ENCODE peak calls at places on chromosomes 6 and 20, in five cellular contexts. F, Z, K, D and U are unnamed samples.
A peak's percentile ranks its signal among the peaks of the same experiment; 100 is the strongest.

GRCh38 chr20:33540427-33540826 is 50.5 kb downstream of the CBFA2T2 start:
- DNase-seq in F (no peak), Z (no peak), K (no peak), D (no peak), U (no peak)

GRCh38 chr6:47126647-47127339 is 84.7 kb upstream of the ADGRF1 start:
- DNase-seq in F (no peak), Z (peak; percentile 63), K (no peak), D (peak; percentile 54), U (no peak)

GRCh38 chr6:20202070-20202658 is 10.1 kb downstream of the MBOAT1 start:
- DNase-seq in F (no peak), Z (no peak), K (no peak), D (peak; percentile 56), U (no peak)

GRCh38 chr6:6681443-6681842 is 92.9 kb downstream of the LY86 start:
- DNase-seq in F (no peak), Z (no peak), K (no peak), D (no peak), U (no peak)

GRCh38 chr20:22794200-22794599 is 209.8 kb upstream of the FOXA2 start:
- DNase-seq in F (no peak), Z (no peak), K (no peak), D (peak; percentile 55), U (no peak)

GRCh38 chr6:154508573-154509375 is 1.7 kb downstream of the CNKSR3 start:
- DNase-seq in F (no peak), Z (peak; percentile 18), K (no peak), D (no peak), U (no peak)

GRCh38 chr6:133956413-133957049 is 3.5 kb downstream of the TBPL1 start:
- DNase-seq in F (no peak), Z (no peak), K (no peak), D (no peak), U (no peak)

GRCh38 chr6:159968295-159969203 is at the start of gene IGF2R:
- DNase-seq in F (peak; percentile 66), Z (peak; percentile 95), K (peak; percentile 93), D (peak; percentile 92), U (no peak)

GRCh38 chr6:52389626-52390360 is 27.8 kb downstream of the PAQR8 start:
- DNase-seq in F (no peak), Z (peak; percentile 84), K (peak; percentile 21), D (no peak), U (no peak)

GRCh38 chr20:21053002-21053762 is 53.0 kb downstream of the LINC00237 start:
- DNase-seq in F (no peak), Z (no peak), K (no peak), D (no peak), U (no peak)

GRCh38 chr6:98678481-98678880 is 155.9 kb upstream of the POU3F2 start:
- DNase-seq in F (no peak), Z (no peak), K (no peak), D (no peak), U (no peak)

GRCh38 chr6:22036267-22036666 is 260.6 kb downstream of the PRL start:
- DNase-seq in F (no peak), Z (peak; percentile 92), K (peak; percentile 14), D (peak; percentile 97), U (no peak)

GRCh38 chr6:75723382-75723781 is 25.7 kb upstream of the MYO6 start:
- DNase-seq in F (no peak), Z (no peak), K (no peak), D (no peak), U (no peak)

GRCh38 chr6:31970604-31971271 is 1.2 kb downstream of the DXO start:
- DNase-seq in F (no peak), Z (no peak), K (no peak), D (no peak), U (peak; percentile 86)

GRCh38 chr6:29617782-29618557 is 15.0 kb downstream of the GABBR1 start:
- DNase-seq in F (no peak), Z (no peak), K (peak; percentile 46), D (no peak), U (no peak)

GRCh38 chr20:6008254-6008653 is 45.6 kb downstream of the LRRN4 start:
- DNase-seq in F (no peak), Z (peak; percentile 8), K (no peak), D (peak; percentile 92), U (no peak)

GRCh38 chr6:56115715-56116114 is 131.7 kb downstream of the COL21A1 start:
- DNase-seq in F (no peak), Z (no peak), K (no peak), D (no peak), U (no peak)

GRCh38 chr6:113969888-113970807 is 800 bp downstream of the HDAC2 start:
- DNase-seq in F (peak; percentile 38), Z (peak; percentile 60), K (peak; percentile 56), D (peak; percentile 51), U (no peak)

GRCh38 chr20:54219751-54220426 is 12.0 kb downstream of the PFDN4 start:
- DNase-seq in F (no peak), Z (peak; percentile 47), K (peak; percentile 23), D (peak; percentile 74), U (no peak)

GRCh38 chr6:19535351-19535750 is 301.8 kb upstream of the ID4 start:
- DNase-seq in F (no peak), Z (no peak), K (no peak), D (no peak), U (no peak)

GRCh38 chr6:84137051-84137375 is 90.4 kb downstream of the CEP162 start:
- DNase-seq in F (no peak), Z (no peak), K (no peak), D (no peak), U (no peak)

GRCh38 chr6:3911614-3912336 is 62.6 kb downstream of the FAM50B start:
- DNase-seq in F (no peak), Z (peak; percentile 77), K (no peak), D (peak; percentile 73), U (no peak)

GRCh38 chr20:64099086-64099786 is 8.1 kb downstream of the NPBWR2 start:
- DNase-seq in F (no peak), Z (no peak), K (no peak), D (no peak), U (no peak)

GRCh38 chr20:20393770-20394169 is 25.9 kb downstream of the INSM1 start:
- DNase-seq in F (no peak), Z (no peak), K (no peak), D (no peak), U (no peak)

GRCh38 chr20:62300319-62300718 is 2.5 kb upstream of the ADRM1 start:
- DNase-seq in F (no peak), Z (no peak), K (no peak), D (no peak), U (no peak)

GRCh38 chr20:18650224-18650623 is 62.4 kb downstream of the DTD1 start:
- DNase-seq in F (no peak), Z (no peak), K (no peak), D (no peak), U (no peak)

GRCh38 chr6:111207141-111207858 is 120.0 kb downstream of the SLC16A10 start:
- DNase-seq in F (peak; percentile 3), Z (no peak), K (no peak), D (peak; percentile 71), U (no peak)

GRCh38 chr20:31712564-31713311 is 9.9 kb downstream of the BCL2L1 start:
- DNase-seq in F (peak; percentile 73), Z (peak; percentile 91), K (no peak), D (peak; percentile 62), U (no peak)